ENCODE peak calls at places on chromosome 7, in five cellular contexts. S is psoas muscle; I is stimulated activated CD4-positive, alpha-beta T cell treated with anti-CD3 and anti-CD28 coated beads, TNF-alpha, amount 100 ng/mL, for 48 hours; V is KG1; K is ELF-1. Y is an unnamed sample.

GRCh38 chr7:131250331-131250730 is 77.3 kb upstream of the MKLN1 start:
- DNase-seq in I (no peak), S (no peak), K (peak), V (no peak), Y (no peak)

GRCh38 chr7:23864984-23865383 is 155.0 kb downstream of the STK31 start:
- DNase-seq in I (no peak), S (no peak), V (no peak), K (no peak), Y (no peak)

GRCh38 chr7:17336168-17336567 is 37.7 kb downstream of the AHR start:
- DNase-seq in S (no peak), K (no peak), I (no peak), V (no peak), Y (no peak)

GRCh38 chr7:80037689-80038088 is 96.9 kb upstream of the GNAI1 start:
- DNase-seq in I (no peak), S (no peak), V (no peak), K (no peak), Y (no peak)

GRCh38 chr7:92402920-92403759 is 44.1 kb upstream of the GATAD1 start:
- DNase-seq in I (no peak), S (no peak), V (no peak), K (no peak), Y (no peak)

GRCh38 chr7:69800495-69800894 is 202.2 kb downstream of the AUTS2 start:
- DNase-seq in S (no peak), K (peak), V (no peak), I (no peak), Y (no peak)

GRCh38 chr7:129990403-129991192 is 37.8 kb upstream of the UBE2H start:
- DNase-seq in I (no peak), K (peak), V (no peak), S (no peak), Y (no peak)

GRCh38 chr7:16189026-16189715 is 232.2 kb downstream of the CRPPA start:
- DNase-seq in K (no peak), S (no peak), V (no peak), I (no peak), Y (no peak)

GRCh38 chr7:29854257-29854938 is 48.1 kb downstream of the WIPF3 start:
- DNase-seq in K (peak), S (no peak), V (no peak), I (no peak), Y (no peak)

GRCh38 chr7:51543801-51544553 is 227.4 kb upstream of the COBL start:
- DNase-seq in S (no peak), K (peak), I (no peak), V (no peak), Y (no peak)

GRCh38 chr7:159158125-159158887 is 13.6 kb upstream of the VIPR2 start:
- DNase-seq in I (no peak), S (no peak), K (no peak), V (no peak), Y (no peak)

GRCh38 chr7:78326870-78327269 is 528.3 kb downstream of the PHTF2 start:
- DNase-seq in V (no peak), I (no peak), K (no peak), S (no peak), Y (no peak)

GRCh38 chr7:133846203-133846945 is 280.8 kb upstream of the LRGUK start:
- DNase-seq in K (peak), S (no peak), I (no peak), V (no peak), Y (no peak)

GRCh38 chr7:154736389-154736788 is 266.5 kb downstream of the PAXIP1 start:
- DNase-seq in V (no peak), S (no peak), K (no peak), I (no peak), Y (no peak)

GRCh38 chr7:81013036-81013435 is 94.2 kb upstream of the SEMA3C start:
- DNase-seq in I (no peak), K (peak), S (no peak), V (no peak), Y (no peak)

GRCh38 chr7:70570961-70571360 is 561.0 kb upstream of the GALNT17 start:
- DNase-seq in K (no peak), S (no peak), I (no peak), V (no peak), Y (no peak)

GRCh38 chr7:4689668-4690067 is 7.6 kb downstream of the FOXK1 start:
- DNase-seq in V (no peak), I (no peak), K (no peak), S (no peak), Y (no peak)

GRCh38 chr7:13992621-13992982 is 3.1 kb upstream of the ETV1 start:
- DNase-seq in I (no peak), S (no peak), K (no peak), V (no peak), Y (no peak)

GRCh38 chr7:35530124-35531109 is 164.5 kb downstream of the HERPUD2 start:
- DNase-seq in K (no peak), V (no peak), S (no peak), I (no peak), Y (no peak)

GRCh38 chr7:74027683-74028320 is at the start of gene ELN:
- DNase-seq in V (no peak), K (peak), I (no peak), S (peak), Y (peak)

GRCh38 chr7:65812281-65812680 is 60.6 kb upstream of the VKORC1L1 start:
- DNase-seq in K (no peak), V (no peak), I (no peak), S (no peak), Y (no peak)

GRCh38 chr7:42661312-42661711 is 250.6 kb downstream of the C7orf25 start:
- DNase-seq in V (no peak), K (no peak), I (no peak), S (no peak), Y (no peak)

GRCh38 chr7:149721084-149721601 is 52.2 kb downstream of the ZNF467 start:
- DNase-seq in K (no peak), V (no peak), S (no peak), I (no peak), Y (no peak)

GRCh38 chr7:2466675-2467074 is 9.5 kb downstream of the GRIFIN start:
- DNase-seq in S (no peak), V (no peak), K (no peak), I (no peak), Y (no peak)

GRCh38 chr7:36965625-36966024 is 241.3 kb upstream of the AOAH start:
- DNase-seq in K (no peak), I (no peak), V (no peak), S (no peak), Y (no peak)

GRCh38 chr7:40221836-40222235 is 87.0 kb downstream of the SUGCT start:
- DNase-seq in S (no peak), K (no peak), V (no peak), I (no peak), Y (no peak)

GRCh38 chr7:50591480-50592438 is 26.6 kb upstream of the DDC start:
- DNase-seq in K (peak), V (no peak), S (no peak), I (no peak), Y (no peak)

GRCh38 chr7:108093903-108094302 is 36.3 kb downstream of the LAMB4 start:
- DNase-seq in K (no peak), I (no peak), S (peak), V (no peak), Y (no peak)

GRCh38 chr7:134834689-134835462 is 55.4 kb downstream of the CALD1 start:
- DNase-seq in V (no peak), I (no peak), K (peak), S (no peak), Y (no peak)

GRCh38 chr7:156984209-156984891 is 26.1 kb downstream of the MNX1 start:
- DNase-seq in I (no peak), V (no peak), K (no peak), S (no peak), Y (no peak)

GRCh38 chr7:121398246-121398645 is 2.1 kb upstream of the FAM3C start:
- DNase-seq in I (no peak), S (no peak), K (peak), V (no peak), Y (peak)

GRCh38 chr7:120989571-120990220 is 1.2 kb downstream of the CPED1 start:
- DNase-seq in I (no peak), V (no peak), K (no peak), S (peak), Y (no peak)

GRCh38 chr7:23012797-23013714 is 874 bp downstream of the HYCC1 start:
- DNase-seq in K (peak), V (no peak), S (peak), I (no peak), Y (no peak)

GRCh38 chr7:135862586-135863361 is 114.2 kb upstream of the FAM180A start:
- DNase-seq in I (no peak), K (peak), V (no peak), S (no peak), Y (no peak)

GRCh38 chr7:101990811-101991418 is 173.5 kb downstream of the CUX1 start:
- DNase-seq in I (no peak), K (no peak), V (no peak), S (no peak), Y (no peak)

GRCh38 chr7:104980969-104981670 is 32.9 kb upstream of the KMT2E start:
- DNase-seq in I (no peak), V (no peak), K (no peak), S (no peak), Y (no peak)

GRCh38 chr7:118648002-118648401 is 423.5 kb downstream of the ANKRD7 start:
- DNase-seq in K (no peak), V (no peak), S (no peak), I (no peak), Y (no peak)

GRCh38 chr7:70660154-70660818 is 471.7 kb upstream of the GALNT17 start:
- DNase-seq in S (no peak), V (no peak), I (no peak), K (no peak), Y (no peak)

GRCh38 chr7:79298145-79298760 is 155.2 kb downstream of the MAGI2 start:
- DNase-seq in K (no peak), V (no peak), S (no peak), I (no peak), Y (no peak)